ENCODE peak calls at places on chromosomes 2 and 18, in four cellular contexts. P, C, W and V are unnamed samples.

GRCh38 chr18:66993492-66993891 is 389.6 kb upstream of the CDH19 start:
- DNase-seq in P (no peak), C (no peak), W (no peak), V (no peak)

GRCh38 chr18:21366896-21367295 is 124.9 kb downstream of the GREB1L start:
- DNase-seq in P (no peak), C (no peak), W (no peak), V (no peak)

GRCh38 chr2:148812306-148812705 is 62.7 kb upstream of the KIF5C start:
- DNase-seq in P (no peak), C (no peak), W (no peak), V (no peak)

GRCh38 chr2:147141930-147142329 is 702.9 kb upstream of the ACVR2A start:
- DNase-seq in P (no peak), C (no peak), W (no peak), V (no peak)

GRCh38 chr2:104872034-104872865 is 18.3 kb downstream of the POU3F3 start:
- DNase-seq in P (no peak), C (no peak), W (no peak), V (no peak)

GRCh38 chr18:32319084-32319483 is 129.2 kb downstream of the MEP1B start:
- DNase-seq in P (no peak), C (no peak), W (no peak), V (no peak)

GRCh38 chr2:196607073-196607472 is 32.4 kb upstream of the CCDC150 start:
- DNase-seq in P (no peak), C (no peak), W (no peak), V (no peak)

GRCh38 chr18:44537521-44537920 is 143.2 kb upstream of the SETBP1 start:
- DNase-seq in P (peak), C (peak), W (no peak), V (no peak)

GRCh38 chr2:25378731-25379490 is 37.2 kb upstream of the DNMT3A start:
- DNase-seq in P (no peak), C (no peak), W (no peak), V (no peak)

GRCh38 chr18:68448736-68449135 is 266.2 kb downstream of the TMX3 start:
- DNase-seq in P (peak), C (no peak), W (no peak), V (no peak)

GRCh38 chr2:213150315-213150951 is 979 bp downstream of the IKZF2 start:
- DNase-seq in P (no peak), C (no peak), W (no peak), V (no peak)

GRCh38 chr2:620456-621302 is 56.5 kb downstream of the TMEM18 start:
- DNase-seq in P (no peak), C (no peak), W (no peak), V (no peak)

GRCh38 chr2:23519334-23519651 is 134.3 kb downstream of the KLHL29 start:
- DNase-seq in P (no peak), C (no peak), W (no peak), V (no peak)

GRCh38 chr2:239570971-239571520 is 170.2 kb upstream of the HDAC4 start:
- DNase-seq in P (no peak), C (no peak), W (no peak), V (no peak)

GRCh38 chr2:8039732-8040131 is 642.1 kb upstream of the ID2 start:
- DNase-seq in P (no peak), C (no peak), W (no peak), V (no peak)

GRCh38 chr2:67486041-67486796 is 89.1 kb downstream of the ETAA1 start:
- DNase-seq in P (no peak), C (no peak), W (no peak), V (no peak)

GRCh38 chr18:35197286-35197685 is 43.5 kb upstream of the ZNF397 start:
- DNase-seq in P (no peak), C (no peak), W (no peak), V (no peak)

DNA sequence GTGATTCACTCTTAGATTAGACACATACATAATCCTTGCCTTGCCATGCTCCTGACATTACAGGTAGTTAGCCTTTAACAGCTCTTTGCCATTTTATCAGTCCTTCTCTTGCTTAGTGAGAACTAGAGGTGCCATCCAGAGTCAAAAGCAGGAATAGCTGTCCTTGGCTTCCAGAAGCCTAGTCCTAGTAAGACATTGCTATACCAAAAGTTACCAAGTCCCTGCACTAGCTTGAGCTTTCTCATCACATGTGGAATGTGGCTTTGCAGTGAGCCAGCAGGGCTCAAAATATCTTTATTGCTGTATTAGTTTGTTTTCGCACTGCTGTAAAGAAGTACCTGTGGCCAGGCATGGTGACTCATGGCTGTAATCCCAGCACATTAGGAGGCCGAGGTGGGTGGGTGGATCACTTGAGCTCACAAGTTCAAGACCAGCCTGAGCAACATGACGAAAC is 104.7 kb upstream of the NOSTRIN start:
- DNase-seq in P (no peak), C (no peak), W (no peak), V (no peak)
- TF ChIP-seq CTCF in P (peak), C (no peak), W (no peak), V (no peak)

GRCh38 chr2:27278010-27278409 is 2.8 kb downstream of the DNAJC5G start:
- DNase-seq in P (no peak), C (no peak), W (no peak), V (no peak)

GRCh38 chr2:27282892-27283291 is 663 bp downstream of the TRIM54 start:
- DNase-seq in P (no peak), C (no peak), W (no peak), V (no peak)

GRCh38 chr2:27281855-27282559 is at the start of gene TRIM54:
- DNase-seq in P (no peak), C (no peak), W (no peak), V (no peak)

GRCh38 chr2:27281442-27281841 is 787 bp upstream of the TRIM54 start:
- DNase-seq in P (no peak), C (no peak), W (no peak), V (no peak)

DNA sequence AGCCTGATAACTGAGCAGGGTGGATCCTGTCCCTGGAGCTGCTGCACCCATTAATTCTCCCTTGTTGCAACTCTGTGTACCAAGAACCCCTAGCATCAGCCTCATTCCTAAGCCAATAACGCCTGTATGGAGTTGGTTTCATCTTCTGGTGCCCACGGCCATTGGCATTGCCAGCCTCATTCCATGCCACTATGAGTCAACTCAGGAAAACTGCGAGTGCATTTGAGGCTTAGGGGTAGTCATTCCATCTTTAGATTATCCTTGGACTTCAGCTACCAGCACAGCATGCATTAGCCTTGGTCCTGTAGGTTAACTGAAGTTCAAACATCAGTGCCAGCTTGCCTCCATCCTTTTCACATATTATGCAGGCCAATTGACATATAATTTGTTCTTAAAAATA is 1.4 kb upstream of the TRIM54 start:
- DNase-seq in P (no peak), C (no peak), W (no peak), V (no peak)
- TF ChIP-seq CTCF in P (no peak), C (no peak), W (no peak), V (no peak)

DNA sequence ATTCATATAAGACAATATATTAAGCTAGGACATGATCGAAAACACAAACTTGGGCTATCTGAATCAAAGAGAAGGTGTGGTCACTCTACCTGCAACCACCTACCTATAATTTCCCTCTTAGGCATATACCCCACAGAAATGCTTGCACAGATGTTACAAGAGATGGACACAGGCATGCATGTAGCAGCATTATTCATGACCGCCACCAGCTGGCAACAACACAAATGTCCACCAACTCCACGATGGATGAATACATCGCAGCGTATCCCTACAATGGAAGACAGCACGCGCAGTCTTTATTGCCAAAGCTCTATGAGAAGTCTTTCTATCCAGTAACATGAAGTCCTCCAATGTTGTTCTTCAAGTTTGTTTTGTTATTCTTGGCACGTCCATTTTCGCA is 90.8 kb downstream of the ARL4C start:
- DNase-seq in P (no peak), C (no peak), W (no peak), V (no peak)
- TF ChIP-seq CTCF in P (no peak), C (no peak), W (no peak), V (no peak)

GRCh38 chr2:16281451-16282330 is 341.3 kb downstream of the MYCN start:
- DNase-seq in P (no peak), C (peak), W (no peak), V (peak)
- TF ChIP-seq CTCF in P (no peak), C (peak), W (peak), V (peak)

GRCh38 chr2:11421863-11422490 is 44.0 kb downstream of the E2F6 start:
- DNase-seq in P (no peak), C (no peak), W (no peak), V (no peak)

GRCh38 chr2:11422491-11422865 is 43.5 kb downstream of the E2F6 start:
- DNase-seq in P (no peak), C (no peak), W (no peak), V (no peak)

GRCh38 chr2:11420671-11421070 is 45.3 kb downstream of the E2F6 start:
- DNase-seq in P (no peak), C (no peak), W (no peak), V (no peak)

GRCh38 chr2:11420190-11420589 is 45.8 kb downstream of the E2F6 start:
- DNase-seq in P (no peak), C (no peak), W (no peak), V (no peak)

DNA sequence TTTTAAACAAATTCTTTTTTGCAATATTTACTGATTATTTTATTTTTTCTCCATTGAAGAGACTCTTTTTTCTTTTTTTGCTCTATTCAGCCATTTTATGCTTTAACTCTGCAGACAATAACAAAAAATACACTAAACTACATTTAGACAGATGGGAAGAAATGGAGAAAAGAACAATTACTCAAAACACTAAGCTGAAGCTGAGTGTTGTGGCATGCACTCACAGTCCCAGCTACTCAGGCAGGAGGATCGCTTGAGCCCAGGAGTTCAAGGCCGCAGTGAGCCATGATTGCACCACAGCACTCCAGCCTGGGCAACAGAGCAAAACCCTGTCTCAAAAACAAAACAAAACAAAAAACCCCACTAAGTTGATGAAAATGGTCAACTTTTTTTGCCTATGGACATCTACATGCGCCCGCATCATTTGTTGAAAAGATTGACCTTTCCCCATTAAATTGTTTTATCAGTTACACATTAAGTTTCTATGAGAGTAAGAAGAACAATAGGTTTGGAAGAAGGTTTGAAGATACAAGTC is 43.0 kb downstream of the E2F6 start:
- DNase-seq in P (no peak), C (no peak), W (no peak), V (no peak)
- TF ChIP-seq CTCF in P (no peak), C (no peak), W (no peak), V (no peak)

GRCh38 chr2:218832520-218832919 is 917 bp upstream of the PRKAG3 start:
- DNase-seq in P (no peak), C (no peak), W (no peak), V (no peak)
- TF ChIP-seq CTCF in P (no peak), C (no peak), W (no peak), V (no peak)

GRCh38 chr2:218627939-218628338 is 20.2 kb downstream of the PLCD4 start:
- DNase-seq in P (no peak), C (no peak), W (no peak), V (no peak)

GRCh38 chr2:218621007-218621406 is 13.3 kb downstream of the PLCD4 start:
- DNase-seq in P (no peak), C (no peak), W (no peak), V (no peak)

GRCh38 chr2:218622606-218623238 is 15.0 kb downstream of the PLCD4 start:
- DNase-seq in P (no peak), C (no peak), W (no peak), V (no peak)

GRCh38 chr2:218631837-218632236 is 24.1 kb downstream of the PLCD4 start:
- DNase-seq in P (no peak), C (no peak), W (no peak), V (no peak)

DNA sequence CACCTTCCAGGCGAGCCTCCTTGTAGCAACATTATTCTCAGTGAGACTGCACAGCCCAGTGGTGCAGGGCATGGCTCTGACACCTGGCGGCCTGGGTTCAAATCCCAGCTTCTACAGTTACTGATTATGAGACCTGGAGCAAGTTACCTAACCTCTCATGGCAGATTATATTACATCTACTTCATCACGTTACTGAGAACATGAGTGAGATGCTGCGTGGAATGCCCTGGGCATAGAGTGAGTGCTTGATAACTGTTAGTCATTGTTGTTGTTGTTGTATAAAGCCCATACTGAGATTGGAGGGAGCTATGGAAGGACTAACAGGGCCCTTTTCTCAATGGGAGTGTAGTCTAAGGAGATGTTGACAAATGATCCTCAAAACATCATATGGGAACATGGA is 18.7 kb downstream of the PLCD4 start:
- DNase-seq in P (no peak), C (no peak), W (no peak), V (no peak)
- TF ChIP-seq CTCF in P (no peak), C (no peak), W (no peak), V (no peak)